ENCODE peak calls at places on chromosomes 6 and 20, in seven cellular contexts. F is lung; W is mammary epithelial cell; D is BE2C; N is CD8-positive, alpha-beta T cell; K is upper lobe of left lung; A is IMR-90. Q is an unnamed sample. For H3K4me1 and H3K36me3, the result is how much of the 10 kb centered on the place peaks cover.

GRCh38 chr6:160428818-160429744 is 80.9 kb downstream of the SLC22A3 start:
- DNase-seq in F (no peak), W (no peak), D (no peak), N (no peak), K (no peak), A (no peak), Q (no peak)

GRCh38 chr6:8983202-8983688 is 547.9 kb upstream of the SLC35B3 start:
- DNase-seq in F (peak), W (peak), D (peak), N (peak), K (peak), A (peak), Q (no peak)

GRCh38 chr6:133645000-133645619 is 243.8 kb upstream of the TCF21 start:
- DNase-seq in F (no peak), W (no peak), D (no peak), N (no peak), K (no peak), A (peak), Q (no peak)

GRCh38 chr20:17612287-17612974 is 42.6 kb downstream of the DSTN start:
- DNase-seq in F (no peak), W (peak), D (no peak), N (peak), K (peak), A (peak), Q (no peak)

GRCh38 chr6:73631849-73632248 is 21.9 kb downstream of the SLC17A5 start:
- DNase-seq in F (no peak), W (no peak), D (no peak), N (no peak), K (no peak), A (peak), Q (no peak)

GRCh38 chr6:20302702-20303251 is 90.5 kb upstream of the MBOAT1 start:
- DNase-seq in F (no peak), W (no peak), D (no peak), N (no peak), K (no peak), A (peak), Q (no peak)

GRCh38 chr20:36614781-36615557 is 9.4 kb downstream of the RAB5IF start:
- DNase-seq in F (no peak), W (no peak), D (no peak), N (no peak), K (no peak), A (no peak), Q (no peak)

GRCh38 chr20:47359533-47360206 is 3.2 kb upstream of the ZMYND8 start:
- DNase-seq in F (no peak), W (no peak), D (no peak), N (no peak), K (no peak), A (no peak), Q (no peak)

GRCh38 chr6:44001318-44001868 is 125.9 kb downstream of the MRPL14 start:
- DNase-seq in F (peak), W (no peak), D (no peak), N (no peak), K (peak), A (no peak), Q (no peak)

GRCh38 chr6:108408453-108408852 is 113.6 kb downstream of the AFG1L start:
- DNase-seq in F (no peak), W (no peak), D (no peak), N (no peak), K (no peak), A (peak), Q (no peak)

GRCh38 chr6:87941556-87942358 is 105.9 kb upstream of the SPACA1 start:
- DNase-seq in F (no peak), W (no peak), D (no peak), N (no peak), K (no peak), A (no peak), Q (no peak)

GRCh38 chr20:13060327-13060726 is 51.6 kb downstream of the SPTLC3 start:
- DNase-seq in F (no peak), W (no peak), D (no peak), N (no peak), K (no peak), A (no peak), Q (no peak)

GRCh38 chr6:3011592-3011991 is 11.9 kb downstream of the NQO2 start:
- DNase-seq in F (no peak), W (no peak), D (no peak), N (no peak), K (no peak), A (no peak), Q (no peak)

GRCh38 chr6:3009930-3010329 is 10.2 kb downstream of the NQO2 start:
- DNase-seq in F (no peak), W (no peak), D (no peak), N (no peak), K (no peak), A (peak), Q (no peak)

GRCh38 chr6:3013901-3014674 is 14.4 kb downstream of the NQO2 start:
- DNase-seq in F (no peak), W (no peak), D (no peak), N (no peak), K (no peak), A (no peak), Q (no peak)

GRCh38 chr6:3013486-3013885 is 13.8 kb downstream of the NQO2 start:
- DNase-seq in F (peak), W (peak), D (no peak), N (no peak), K (peak), A (peak), Q (no peak)

GRCh38 chr6:3011158-3011557 is 11.5 kb downstream of the NQO2 start:
- DNase-seq in F (no peak), W (no peak), D (no peak), N (no peak), K (no peak), A (no peak), Q (no peak)
- H3K4me1 ChIP-seq in F (under half), W (under half), D (under half), N (under half), K (under half), A (under half), Q (under half)

DNA sequence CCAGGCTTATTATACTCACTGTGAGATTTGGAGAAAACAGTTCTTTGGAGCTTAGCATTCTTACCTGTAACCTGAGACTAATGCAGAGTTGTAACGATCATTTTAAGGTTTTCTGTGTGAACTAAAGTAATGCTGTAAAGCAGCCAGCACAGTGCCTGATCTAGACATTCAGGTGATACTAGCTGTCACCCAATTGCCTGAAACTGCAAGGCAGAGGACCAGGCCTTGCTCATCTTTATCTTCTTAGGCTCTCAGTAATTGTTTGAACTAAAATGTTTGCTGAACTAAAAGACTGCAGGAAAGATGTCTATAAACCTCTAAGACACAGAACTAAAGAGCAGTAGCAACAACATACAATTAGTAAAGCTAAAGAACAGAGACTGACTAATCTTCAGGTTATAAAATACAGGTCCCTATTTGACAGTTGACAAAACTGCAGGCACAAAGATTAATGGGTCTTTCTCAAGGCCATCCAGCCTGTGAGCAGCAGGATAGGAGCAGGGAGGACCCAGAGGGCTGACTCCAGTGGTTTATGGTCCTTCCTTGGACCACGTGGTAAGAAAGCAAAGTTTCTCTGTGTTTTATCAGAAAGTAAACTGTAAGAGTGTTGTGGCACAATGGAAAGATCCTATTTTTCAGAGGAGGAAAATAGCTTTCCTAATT is 31.4 kb downstream of the SMLR1 start:
- DNase-seq in F (no peak), W (no peak), D (no peak), N (no peak), K (no peak), A (no peak), Q (no peak)
- H3K36me3 ChIP-seq in F (under half), W (under half), D (under half), N (under half), K (under half), A (under half), Q (under half)

DNA sequence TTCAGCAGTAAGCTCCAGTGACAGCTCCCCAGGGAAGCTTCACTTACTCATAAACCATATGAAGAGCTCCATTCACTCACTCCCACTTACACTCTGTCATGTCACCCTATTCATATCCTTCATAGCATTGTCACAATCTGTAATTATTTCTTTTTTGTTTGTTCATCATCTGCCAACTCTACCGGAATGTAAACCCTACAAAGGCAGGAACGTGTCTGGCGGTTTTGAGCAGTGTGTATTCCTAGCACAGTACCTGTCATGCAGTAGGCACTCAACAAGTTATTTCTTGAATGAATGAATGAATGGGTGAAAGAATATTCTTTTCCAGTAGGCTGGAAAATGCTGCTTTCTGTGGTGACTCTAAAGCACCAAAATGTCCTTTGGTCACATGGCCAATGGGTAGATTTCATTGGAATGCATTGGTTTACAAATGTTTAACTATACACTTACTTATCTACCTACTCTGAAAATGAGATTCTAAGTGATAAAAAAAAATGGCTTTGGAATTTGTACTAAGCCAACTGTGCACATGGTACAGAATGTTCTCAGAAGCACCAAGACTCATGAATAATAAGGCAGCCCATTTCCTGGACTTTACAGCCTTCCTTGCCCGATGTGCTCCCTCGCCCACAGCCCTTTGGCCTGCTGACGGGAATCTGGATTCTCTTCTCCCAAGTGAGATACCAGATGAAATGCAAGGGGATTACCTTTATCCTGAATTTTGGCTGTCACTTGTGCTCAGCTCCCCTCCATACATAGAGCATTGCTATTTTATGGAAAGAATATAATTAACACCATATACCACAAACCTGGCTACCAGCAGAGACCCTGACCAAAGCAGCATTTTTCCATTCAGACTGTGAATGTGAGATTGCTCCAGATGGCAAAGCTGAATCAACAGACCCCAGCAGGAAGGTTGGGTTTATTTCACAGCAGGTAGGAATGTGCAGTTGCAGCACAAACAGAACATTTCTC is 273.3 kb downstream of the ALDH8A1 start:
- DNase-seq in F (no peak), W (no peak), D (no peak), N (no peak), K (no peak), A (peak), Q (no peak)
- TF ChIP-seq CTCF in F (no peak), W (no peak), D (no peak), N (no peak), K (no peak), A (no peak), Q (no peak)

GRCh38 chr6:33787336-33787953 is 1.5 kb downstream of the LEMD2 start:
- DNase-seq in F (no peak), W (no peak), D (no peak), N (no peak), K (no peak), A (peak), Q (no peak)

GRCh38 chr6:33786736-33787135 is 2.2 kb downstream of the LEMD2 start:
- DNase-seq in F (no peak), W (no peak), D (no peak), N (no peak), K (no peak), A (no peak), Q (no peak)

GRCh38 chr6:33788694-33789549 is at the start of gene LEMD2:
- DNase-seq in F (peak), W (peak), D (peak), N (peak), K (peak), A (peak), Q (peak)

GRCh38 chr6:33789550-33789895 is 593 bp upstream of the LEMD2 start:
- DNase-seq in F (no peak), W (no peak), D (no peak), N (no peak), K (no peak), A (no peak), Q (no peak)

DNA sequence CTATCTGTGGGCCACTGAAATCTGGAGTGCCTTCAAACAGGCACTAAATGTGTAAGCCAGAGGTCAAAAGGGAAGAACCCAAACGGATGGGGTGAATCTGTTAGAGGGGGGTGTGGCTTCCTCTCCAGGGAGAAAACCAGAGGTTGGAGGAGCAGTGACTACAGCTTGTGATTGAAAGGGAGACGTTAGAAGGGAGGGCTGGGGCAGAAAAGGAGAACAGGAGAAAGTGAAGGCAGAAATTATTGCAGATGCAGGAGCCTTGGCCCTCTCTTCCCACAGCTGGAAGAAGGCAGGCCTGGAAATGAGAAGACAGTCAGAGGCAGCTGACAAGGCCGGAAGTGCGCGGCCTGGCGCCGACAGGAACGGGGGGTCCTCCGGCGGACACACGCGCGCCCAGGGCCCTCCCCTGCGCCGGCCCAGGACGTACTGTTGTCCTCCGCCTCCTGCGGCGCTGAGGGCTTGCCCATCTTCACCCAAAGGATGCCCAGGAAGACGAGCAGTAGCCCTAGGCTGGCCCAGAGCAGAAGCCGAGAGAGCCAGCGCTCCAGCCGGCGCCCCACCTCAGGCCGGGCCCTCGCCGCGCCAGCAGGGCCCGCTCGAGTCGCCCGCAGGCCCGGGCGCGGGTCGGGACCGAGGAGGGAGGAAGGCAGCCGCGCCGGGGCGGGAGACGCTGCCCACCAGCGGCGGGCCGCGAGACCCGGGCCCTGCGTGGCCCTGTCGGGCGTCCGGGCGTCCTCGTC is 806 bp downstream of the LEMD2 start:
- DNase-seq in F (peak), W (peak), D (peak), N (peak), K (peak), A (peak), Q (peak)
- H3K4me1 ChIP-seq in F (under half), W (under half), D (under half), N (under half), K (under half), A (under half), Q (under half)

DNA sequence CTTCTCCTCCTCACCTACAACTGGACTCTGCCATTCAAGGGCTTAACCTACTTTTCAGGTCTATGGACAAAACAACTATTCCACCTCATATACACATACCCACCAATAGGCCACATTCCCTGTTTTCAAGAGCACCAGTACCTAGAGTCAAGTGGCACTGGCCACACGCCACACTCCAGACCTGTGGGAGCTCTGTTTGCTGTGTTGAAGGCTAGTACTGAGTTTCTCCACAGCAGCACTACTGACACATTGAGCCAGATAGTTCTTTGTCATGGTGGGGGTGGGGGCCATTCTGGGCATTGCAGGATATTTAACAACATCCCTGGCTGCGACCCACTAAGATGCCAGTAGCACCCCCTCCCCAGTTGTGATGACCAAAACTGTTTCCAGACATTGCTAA is 84.1 kb downstream of the RALGAPA2 start:
- DNase-seq in F (no peak), W (no peak), D (no peak), N (no peak), K (peak), A (no peak), Q (no peak)
- H3K36me3 ChIP-seq in F (under half), W (under half), D (under half), N (under half), K (under half), A (under half), Q (under half)

GRCh38 chr6:54267798-54268197 is 40.4 kb upstream of the TINAG start:
- DNase-seq in F (peak), W (peak), D (peak), N (no peak), K (peak), A (peak), Q (no peak)
- TF ChIP-seq CTCF in F (no peak), W (peak), D (peak), N (no peak), K (peak), A (peak), Q (peak)

GRCh38 chr6:13711384-13711725 is 280 bp downstream of the RANBP9 start:
- DNase-seq in F (no peak), W (no peak), D (peak), N (peak), K (peak), A (no peak), Q (no peak)

GRCh38 chr6:13711726-13712484 is at the start of gene RANBP9:
- DNase-seq in F (peak), W (peak), D (peak), N (peak), K (peak), A (peak), Q (peak)

GRCh38 chr6:13710552-13711383 is 867 bp downstream of the RANBP9 start:
- DNase-seq in F (peak), W (peak), D (peak), N (peak), K (peak), A (no peak), Q (no peak)

GRCh38 chr6:13709698-13710551 is 1.7 kb downstream of the RANBP9 start:
- DNase-seq in F (no peak), W (peak), D (no peak), N (no peak), K (no peak), A (peak), Q (no peak)

DNA sequence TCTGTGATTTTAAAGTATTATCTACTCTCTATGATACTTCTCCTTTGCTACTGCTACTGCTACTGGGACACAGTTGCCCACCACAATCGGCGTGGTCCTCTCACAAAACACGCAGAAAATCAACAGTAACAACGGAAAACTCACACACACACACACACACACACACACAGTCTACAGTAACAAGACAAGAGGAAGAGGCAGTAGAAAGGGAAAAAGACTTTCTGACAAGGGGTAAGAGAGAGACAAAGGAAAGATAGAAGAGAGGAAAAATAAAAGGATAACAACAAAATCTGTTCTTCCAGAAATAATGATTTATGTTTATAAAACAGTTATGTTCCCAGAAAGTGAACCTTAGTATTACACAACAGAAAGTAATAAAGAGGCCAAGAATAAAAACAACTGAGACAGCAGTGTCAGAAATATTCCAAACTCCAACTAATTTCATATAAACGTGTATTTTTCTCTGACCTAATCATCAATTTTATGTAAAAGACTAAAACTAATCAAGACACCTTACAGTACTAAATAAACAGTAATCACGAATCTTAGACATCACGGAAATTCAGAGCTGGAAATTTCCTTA is 2.9 kb downstream of the RANBP9 start:
- DNase-seq in F (no peak), W (peak), D (no peak), N (no peak), K (no peak), A (peak), Q (no peak)
- H3K4me1 ChIP-seq in F (under half), W (under half), D (under half), N (under half), K (under half), A (under half), Q (half or more)